ENCODE peak calls at places on chromosome 19, in six cellular contexts. B is right lobe of liver, C is breast epithelium, V is neuronal stem cell, O is uterus, U is dorsolateral prefrontal cortex. Z is an unnamed sample.

GRCh38 chr19:30637926-30638325 is 265.7 kb downstream of the ZNF536 start:
- DNase-seq in B (no peak), C (no peak), V (no peak), O (no peak), U (no peak), Z (no peak)

GRCh38 chr19:51784922-51785690 is 9.9 kb upstream of the FPR3 start:
- DNase-seq in B (no peak), C (no peak), V (no peak), O (peak; percentile 43), U (no peak), Z (no peak)

GRCh38 chr19:32287811-32288227 is 57.6 kb upstream of the ZNF507 start:
- DNase-seq in B (no peak), C (no peak), V (peak; percentile 63), O (peak; percentile 62), U (peak; percentile 12), Z (peak; percentile 83)

GRCh38 chr19:45451181-45451849 is 16.5 kb upstream of the FOSB start:
- DNase-seq in B (no peak), C (no peak), V (no peak), O (peak; percentile 59), U (no peak), Z (no peak)

GRCh38 chr19:47489072-47489914 is 5.3 kb upstream of the KPTN start:
- DNase-seq in B (peak; percentile 42), C (no peak), V (no peak), O (no peak), U (no peak), Z (no peak)

GRCh38 chr19:501646-502045 is 5.4 kb downstream of the MADCAM1 start:
- DNase-seq in B (no peak), C (no peak), V (no peak), O (no peak), U (no peak), Z (no peak)

GRCh38 chr19:49570138-49570856 is 10.1 kb downstream of the NOSIP start:
- DNase-seq in B (peak; percentile 57), C (no peak), V (peak; percentile 87), O (peak; percentile 75), U (no peak), Z (peak; percentile 61)

GRCh38 chr19:3670258-3670795 is 29.9 kb downstream of the PIP5K1C start:
- DNase-seq in B (peak; percentile 57), C (peak; percentile 65), V (no peak), O (peak; percentile 96), U (no peak), Z (peak; percentile 82)

GRCh38 chr19:50387176-50387867 is 3.2 kb downstream of the POLD1 start:
- DNase-seq in B (no peak), C (no peak), V (no peak), O (no peak), U (no peak), Z (no peak)

GRCh38 chr19:16497042-16497441 is 848 bp downstream of the C19orf44 start:
- DNase-seq in B (no peak), C (no peak), V (no peak), O (no peak), U (no peak), Z (no peak)

GRCh38 chr19:17121736-17122293 is 46.2 kb downstream of the MYO9B start:
- DNase-seq in B (no peak), C (no peak), V (no peak), O (no peak), U (no peak), Z (no peak)

GRCh38 chr19:2982983-2983350 is 5.6 kb downstream of the TLE6 start:
- DNase-seq in B (peak; percentile 71), C (peak; percentile 94), V (no peak), O (peak; percentile 98), U (peak; percentile 56), Z (peak; percentile 63)

GRCh38 chr19:29671393-29672076 is 6.3 kb downstream of the PLEKHF1 start:
- DNase-seq in B (peak; percentile 72), C (peak; percentile 74), V (no peak), O (peak; percentile 57), U (no peak), Z (no peak)

GRCh38 chr19:38061294-38061693 is 154.3 kb downstream of the SIPA1L3 start:
- DNase-seq in B (no peak), C (no peak), V (no peak), O (no peak), U (no peak), Z (no peak)

GRCh38 chr19:1154731-1155351 is 19.2 kb downstream of the SBNO2 start:
- DNase-seq in B (peak; percentile 95), C (peak; percentile 81), V (no peak), O (peak; percentile 90), U (no peak), Z (no peak)

GRCh38 chr19:4415352-4415751 is 12.9 kb downstream of the CHAF1A start:
- DNase-seq in B (no peak), C (no peak), V (no peak), O (no peak), U (peak; percentile 71), Z (peak; percentile 32)

GRCh38 chr19:39054091-39054470 is 21.7 kb upstream of the FBXO27 start:
- DNase-seq in B (no peak), C (no peak), V (no peak), O (no peak), U (no peak), Z (no peak)

GRCh38 chr19:13033244-13033643 is 38.0 kb downstream of the NFIX start:
- DNase-seq in B (no peak), C (no peak), V (no peak), O (no peak), U (no peak), Z (no peak)

GRCh38 chr19:10286803-10287737 is at the start of gene ICAM4:
- DNase-seq in B (peak; percentile 76), C (no peak), V (no peak), O (peak; percentile 45), U (no peak), Z (no peak)

GRCh38 chr19:3667766-3668165 is 32.5 kb downstream of the PIP5K1C start:
- DNase-seq in B (no peak), C (no peak), V (no peak), O (no peak), U (no peak), Z (no peak)

GRCh38 chr19:10670187-10670586 is 16.0 kb downstream of the ILF3 start:
- DNase-seq in B (no peak), C (no peak), V (no peak), O (no peak), U (peak; percentile 30), Z (no peak)

GRCh38 chr19:50718255-50719118 is 1.1 kb downstream of the SHANK1 start:
- DNase-seq in B (no peak), C (no peak), V (peak; percentile 48), O (no peak), U (no peak), Z (no peak)

GRCh38 chr19:686589-687297 is 8.5 kb downstream of the PRSS57 start:
- DNase-seq in B (no peak), C (no peak), V (no peak), O (no peak), U (no peak), Z (no peak)

GRCh38 chr19:48625891-48626327 is 6.6 kb downstream of the SPHK2 start:
- DNase-seq in B (peak; percentile 74), C (no peak), V (no peak), O (no peak), U (no peak), Z (no peak)

GRCh38 chr19:35712910-35713845 is 4.6 kb upstream of the KMT2B start:
- DNase-seq in B (no peak), C (no peak), V (no peak), O (no peak), U (no peak), Z (no peak)

GRCh38 chr19:35236638-35237400 is 8.3 kb upstream of the FAM187B start:
- DNase-seq in B (peak; percentile 44), C (no peak), V (no peak), O (no peak), U (no peak), Z (peak; percentile 20)

GRCh38 chr19:2538096-2538757 is 62.3 kb downstream of the GADD45B start:
- DNase-seq in B (no peak), C (no peak), V (no peak), O (no peak), U (no peak), Z (no peak)

DNA sequence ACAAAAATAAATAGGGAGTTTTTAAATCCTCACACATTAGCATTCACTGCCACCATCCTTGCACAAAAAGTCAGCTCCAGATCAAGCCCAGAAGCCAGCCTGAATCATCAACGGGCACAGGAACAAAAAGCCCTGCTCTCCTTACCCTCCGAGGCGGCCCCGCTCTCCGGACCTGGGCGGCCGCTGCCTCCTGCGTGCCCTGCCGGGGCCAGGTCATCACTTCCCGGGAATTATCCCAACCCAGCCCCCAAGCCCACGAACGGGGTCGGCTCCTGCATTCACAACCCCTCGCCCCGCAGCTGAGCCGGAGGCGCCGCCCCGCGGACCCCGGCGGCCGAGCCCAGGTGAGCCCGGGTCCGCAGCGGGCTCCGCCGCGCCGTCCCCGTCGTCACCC is 754 bp downstream of the DNAJB1 start:
- DNase-seq in B (no peak), C (no peak), V (no peak), O (no peak), U (peak; percentile 16), Z (no peak)
- H3K27ac ChIP-seq in B (peak overlapping the region; percentile 100), C (peak overlapping the region; percentile 99), V (no peak overlapping the region), O (peak overlapping the region; percentile 99), U (peak overlapping the region; percentile 100), Z (peak overlapping the region; percentile 95)

DNA sequence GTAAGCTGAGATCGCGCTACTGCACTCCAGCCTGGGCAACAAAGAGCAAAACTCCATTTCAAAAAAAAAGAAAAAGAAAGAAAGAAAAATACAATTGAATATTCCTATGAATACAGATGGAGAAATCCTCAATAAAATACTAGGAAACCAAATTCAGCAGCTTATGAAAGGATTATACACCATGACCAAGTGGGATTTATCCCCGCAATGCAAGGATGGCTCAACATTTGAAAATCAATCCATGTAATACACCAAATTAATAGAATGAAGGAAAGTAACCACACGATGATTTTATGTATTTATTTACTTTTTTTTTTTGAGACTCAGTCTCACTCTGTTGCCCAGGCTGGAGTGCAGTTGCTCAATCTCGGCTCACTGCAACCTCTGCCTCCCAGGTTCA is 19.5 kb upstream of the TM6SF2 start:
- DNase-seq in B (no peak), C (no peak), V (no peak), O (no peak), U (no peak), Z (no peak)
- H3K27ac ChIP-seq in B (no peak overlapping the region), C (no peak overlapping the region), V (no peak overlapping the region), O (no peak overlapping the region), U (no peak overlapping the region), Z (no peak overlapping the region)

GRCh38 chr19:40780582-40780981 is 2.5 kb downstream of the RAB4B start:
- DNase-seq in B (no peak), C (no peak), V (no peak), O (no peak), U (no peak), Z (no peak)
- H3K27ac ChIP-seq in B (no peak overlapping the region), C (no peak overlapping the region), V (no peak overlapping the region), O (no peak overlapping the region), U (no peak overlapping the region), Z (no peak overlapping the region)

DNA sequence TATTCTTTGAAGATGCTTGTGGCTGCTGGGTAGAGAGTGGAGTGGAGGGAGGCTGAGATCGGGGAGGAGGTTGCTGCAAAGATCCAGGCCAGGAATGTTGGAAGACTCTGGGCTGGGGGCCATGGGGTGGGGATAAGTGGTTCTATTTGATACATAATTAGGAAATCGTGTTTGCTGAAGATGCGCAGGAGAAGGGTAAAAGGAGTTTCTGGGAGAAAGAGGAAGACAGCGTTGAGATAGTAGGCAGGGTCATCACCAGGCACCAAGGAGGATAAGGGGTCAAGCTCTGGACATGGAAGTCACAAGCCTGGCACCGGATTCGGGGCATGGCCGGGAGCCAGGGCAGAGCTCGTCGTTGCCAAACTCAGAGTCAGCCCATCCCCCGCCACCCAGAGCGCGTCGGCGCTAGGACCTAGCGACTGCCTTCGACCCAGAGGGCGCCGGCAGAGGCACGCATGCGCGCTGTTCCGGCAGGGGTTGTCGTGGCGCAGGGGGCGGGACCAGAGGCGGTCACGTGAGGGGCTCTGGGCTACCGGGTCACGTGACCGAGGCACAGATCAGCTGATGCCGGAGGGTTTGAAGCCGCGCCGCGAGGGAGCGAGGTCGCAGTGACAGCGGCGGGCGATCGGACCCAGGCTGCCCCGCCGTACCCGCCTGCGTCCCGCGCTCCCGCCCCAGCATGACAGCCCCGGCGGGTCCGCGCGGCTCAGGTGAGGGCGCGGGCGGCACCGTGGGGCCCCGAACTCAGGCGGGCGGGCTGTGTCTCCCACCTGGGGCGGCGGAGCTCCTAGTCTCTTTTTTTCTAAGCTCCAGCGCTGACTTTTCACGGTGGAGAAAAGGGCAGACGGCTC is at the start of gene MCOLN1:
- DNase-seq in B (peak; percentile 99), C (peak; percentile 99), V (peak; percentile 96), O (peak; percentile 99), U (peak; percentile 99), Z (peak; percentile 98)
- H3K27ac ChIP-seq in B (peak within 1 kb of the TSS; percentile 63), C (peak within 1 kb of the TSS; percentile 71), V (no peak within 1 kb of the TSS), O (peak within 1 kb of the TSS; percentile 80), U (peak within 1 kb of the TSS; percentile 56), Z (no peak within 1 kb of the TSS)